ENCODE peak calls at places on chromosomes 13 and 19, in five cellular contexts. One of them, this sample, is unnamed. For H3K4me1, the result is how much of the 10 kb centered on the place peaks cover.

GRCh38 chr13:98565726-98566577 is 11.0 kb downstream of the STK24 start:
- DNase-seq in psoas muscle: peak
- DNase-seq in cardiac muscle cell: peak
- DNase-seq in naive thymus-derived CD4-positive, alpha-beta T cell: no peak
- DNase-seq in endothelial cell of umbilical vein: peak
- DNase-seq in this sample: no peak

GRCh38 chr13:113848431-113849260 is 15.2 kb downstream of the GAS6 start:
- DNase-seq in psoas muscle: no peak
- DNase-seq in cardiac muscle cell: no peak
- DNase-seq in naive thymus-derived CD4-positive, alpha-beta T cell: no peak
- DNase-seq in endothelial cell of umbilical vein: no peak
- DNase-seq in this sample: no peak

GRCh38 chr19:6866646-6867255 is 20.6 kb upstream of the ADGRE1 start:
- DNase-seq in psoas muscle: no peak
- DNase-seq in cardiac muscle cell: no peak
- DNase-seq in naive thymus-derived CD4-positive, alpha-beta T cell: no peak
- DNase-seq in endothelial cell of umbilical vein: no peak
- DNase-seq in this sample: no peak

GRCh38 chr13:50396001-50396400 is 380.8 kb downstream of the KCNRG start:
- DNase-seq in psoas muscle: no peak
- DNase-seq in cardiac muscle cell: no peak
- DNase-seq in naive thymus-derived CD4-positive, alpha-beta T cell: no peak
- DNase-seq in endothelial cell of umbilical vein: no peak
- DNase-seq in this sample: no peak

GRCh38 chr13:26310003-26310402 is 56.1 kb downstream of the CDK8 start:
- DNase-seq in psoas muscle: no peak
- DNase-seq in cardiac muscle cell: no peak
- DNase-seq in naive thymus-derived CD4-positive, alpha-beta T cell: no peak
- DNase-seq in endothelial cell of umbilical vein: no peak
- DNase-seq in this sample: no peak

GRCh38 chr13:60591348-60591747 is 194.3 kb downstream of the TDRD3 start:
- DNase-seq in psoas muscle: no peak
- DNase-seq in cardiac muscle cell: peak
- DNase-seq in naive thymus-derived CD4-positive, alpha-beta T cell: no peak
- DNase-seq in endothelial cell of umbilical vein: no peak
- DNase-seq in this sample: no peak

GRCh38 chr13:84896128-84896527 is 903.1 kb downstream of the SLITRK6 start:
- DNase-seq in psoas muscle: no peak
- DNase-seq in cardiac muscle cell: peak
- DNase-seq in naive thymus-derived CD4-positive, alpha-beta T cell: peak
- DNase-seq in endothelial cell of umbilical vein: peak
- DNase-seq in this sample: no peak

GRCh38 chr13:113537909-113538688 is 46.5 kb upstream of the TFDP1 start:
- DNase-seq in psoas muscle: no peak
- DNase-seq in cardiac muscle cell: no peak
- DNase-seq in naive thymus-derived CD4-positive, alpha-beta T cell: no peak
- DNase-seq in endothelial cell of umbilical vein: no peak
- DNase-seq in this sample: no peak

GRCh38 chr13:103371271-103371670 is 305.1 kb upstream of the SLC10A2 start:
- DNase-seq in psoas muscle: no peak
- DNase-seq in cardiac muscle cell: no peak
- DNase-seq in naive thymus-derived CD4-positive, alpha-beta T cell: no peak
- DNase-seq in endothelial cell of umbilical vein: no peak
- DNase-seq in this sample: no peak

GRCh38 chr13:102693781-102694180 is 1.1 kb downstream of the METTL21C start:
- DNase-seq in psoas muscle: no peak
- DNase-seq in cardiac muscle cell: no peak
- DNase-seq in naive thymus-derived CD4-positive, alpha-beta T cell: no peak
- DNase-seq in endothelial cell of umbilical vein: peak
- DNase-seq in this sample: no peak

GRCh38 chr19:342801-343421 is 1.7 kb downstream of the MIER2 start:
- DNase-seq in psoas muscle: peak
- DNase-seq in cardiac muscle cell: peak
- DNase-seq in naive thymus-derived CD4-positive, alpha-beta T cell: no peak
- DNase-seq in endothelial cell of umbilical vein: peak
- DNase-seq in this sample: no peak

GRCh38 chr13:30906411-30906990 is 430 bp downstream of the MEDAG start:
- DNase-seq in psoas muscle: no peak
- DNase-seq in cardiac muscle cell: peak
- DNase-seq in naive thymus-derived CD4-positive, alpha-beta T cell: no peak
- DNase-seq in endothelial cell of umbilical vein: peak
- DNase-seq in this sample: no peak

GRCh38 chr13:110137677-110138008 is 169.3 kb downstream of the COL4A1 start:
- DNase-seq in psoas muscle: peak
- DNase-seq in cardiac muscle cell: peak
- DNase-seq in naive thymus-derived CD4-positive, alpha-beta T cell: no peak
- DNase-seq in endothelial cell of umbilical vein: no peak
- DNase-seq in this sample: no peak

GRCh38 chr19:18294467-18294864 is 13.0 kb upstream of the JUND start:
- DNase-seq in psoas muscle: peak
- DNase-seq in cardiac muscle cell: no peak
- DNase-seq in naive thymus-derived CD4-positive, alpha-beta T cell: peak
- DNase-seq in endothelial cell of umbilical vein: no peak
- DNase-seq in this sample: peak

GRCh38 chr13:60335531-60335930 is 61.5 kb upstream of the TDRD3 start:
- DNase-seq in psoas muscle: no peak
- DNase-seq in cardiac muscle cell: peak
- DNase-seq in naive thymus-derived CD4-positive, alpha-beta T cell: no peak
- DNase-seq in endothelial cell of umbilical vein: peak
- DNase-seq in this sample: peak

GRCh38 chr13:44779085-44779484 is 203.0 kb upstream of the TSC22D1 start:
- DNase-seq in psoas muscle: no peak
- DNase-seq in cardiac muscle cell: no peak
- DNase-seq in naive thymus-derived CD4-positive, alpha-beta T cell: no peak
- DNase-seq in endothelial cell of umbilical vein: no peak
- DNase-seq in this sample: no peak

GRCh38 chr19:45638930-45639729 is at the start of gene EML2:
- DNase-seq in psoas muscle: peak
- DNase-seq in cardiac muscle cell: peak
- DNase-seq in naive thymus-derived CD4-positive, alpha-beta T cell: peak
- DNase-seq in endothelial cell of umbilical vein: peak
- DNase-seq in this sample: peak
- H3K4me1 ChIP-seq in psoas muscle: under half
- H3K4me1 ChIP-seq in cardiac muscle cell: under half
- H3K4me1 ChIP-seq in naive thymus-derived CD4-positive, alpha-beta T cell: under half
- H3K4me1 ChIP-seq in endothelial cell of umbilical vein: under half
- H3K4me1 ChIP-seq in this sample: under half

DNA sequence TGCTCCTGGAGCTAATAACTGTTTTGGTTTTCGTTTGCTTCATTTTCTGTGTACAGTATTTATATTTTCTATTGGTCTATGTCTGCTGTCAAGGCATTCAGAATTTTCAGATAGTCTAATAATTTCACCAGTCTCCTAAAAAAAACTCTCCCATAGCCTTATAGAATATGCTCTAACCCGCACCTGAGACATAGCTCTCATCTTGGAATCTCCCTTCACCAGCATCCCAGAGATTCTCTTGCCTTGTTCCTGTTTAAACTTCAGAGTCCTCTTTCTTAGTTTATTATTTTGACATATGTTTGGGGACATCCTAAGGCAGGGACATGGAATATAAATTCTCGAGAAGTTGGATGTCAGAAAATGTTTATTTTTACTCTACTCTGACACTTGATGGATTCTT is 58.3 kb upstream of the MED4 start:
- DNase-seq in psoas muscle: no peak
- DNase-seq in cardiac muscle cell: no peak
- DNase-seq in naive thymus-derived CD4-positive, alpha-beta T cell: no peak
- DNase-seq in endothelial cell of umbilical vein: no peak
- DNase-seq in this sample: no peak
- H3K4me1 ChIP-seq in psoas muscle: under half
- H3K4me1 ChIP-seq in cardiac muscle cell: under half
- H3K4me1 ChIP-seq in naive thymus-derived CD4-positive, alpha-beta T cell: half or more
- H3K4me1 ChIP-seq in endothelial cell of umbilical vein: under half
- H3K4me1 ChIP-seq in this sample: half or more

DNA sequence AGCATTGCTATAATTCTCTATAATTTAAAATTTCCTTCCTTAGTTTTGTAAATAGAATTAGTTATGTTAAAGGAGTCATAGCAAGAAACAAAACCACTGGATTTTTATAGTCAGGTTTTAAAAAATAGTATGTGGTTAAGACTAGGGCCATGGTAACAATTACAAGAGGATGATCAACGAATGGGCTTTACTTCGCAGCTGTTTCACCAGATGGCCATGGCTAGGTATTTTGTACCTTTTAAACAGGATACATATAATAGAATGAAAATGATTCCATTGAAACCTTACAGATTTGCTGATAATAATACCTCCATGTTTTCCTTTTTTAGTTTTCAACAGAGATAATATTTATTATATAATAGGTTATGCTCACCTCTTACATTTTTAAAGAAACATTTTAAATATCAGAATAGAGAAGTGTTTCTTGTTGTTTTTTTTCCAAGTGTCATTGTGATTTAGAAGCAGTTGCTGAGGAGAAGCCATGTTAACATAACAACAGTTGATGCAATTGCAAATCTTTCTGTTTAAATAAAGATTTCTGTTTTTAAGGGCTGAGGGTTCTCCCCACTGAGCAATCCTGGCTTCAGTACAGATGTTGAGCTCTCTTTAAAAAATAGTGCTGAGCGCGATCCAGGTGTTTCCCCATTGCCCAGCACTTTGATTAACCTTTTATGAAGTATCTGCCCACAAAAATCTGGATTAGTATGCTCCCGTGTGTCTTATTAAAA is 205.2 kb downstream of the HS6ST3 start:
- DNase-seq in psoas muscle: no peak
- DNase-seq in cardiac muscle cell: no peak
- DNase-seq in naive thymus-derived CD4-positive, alpha-beta T cell: no peak
- DNase-seq in endothelial cell of umbilical vein: no peak
- DNase-seq in this sample: no peak
- H3K4me1 ChIP-seq in psoas muscle: under half
- H3K4me1 ChIP-seq in cardiac muscle cell: under half
- H3K4me1 ChIP-seq in naive thymus-derived CD4-positive, alpha-beta T cell: under half
- H3K4me1 ChIP-seq in endothelial cell of umbilical vein: under half
- H3K4me1 ChIP-seq in this sample: under half

DNA sequence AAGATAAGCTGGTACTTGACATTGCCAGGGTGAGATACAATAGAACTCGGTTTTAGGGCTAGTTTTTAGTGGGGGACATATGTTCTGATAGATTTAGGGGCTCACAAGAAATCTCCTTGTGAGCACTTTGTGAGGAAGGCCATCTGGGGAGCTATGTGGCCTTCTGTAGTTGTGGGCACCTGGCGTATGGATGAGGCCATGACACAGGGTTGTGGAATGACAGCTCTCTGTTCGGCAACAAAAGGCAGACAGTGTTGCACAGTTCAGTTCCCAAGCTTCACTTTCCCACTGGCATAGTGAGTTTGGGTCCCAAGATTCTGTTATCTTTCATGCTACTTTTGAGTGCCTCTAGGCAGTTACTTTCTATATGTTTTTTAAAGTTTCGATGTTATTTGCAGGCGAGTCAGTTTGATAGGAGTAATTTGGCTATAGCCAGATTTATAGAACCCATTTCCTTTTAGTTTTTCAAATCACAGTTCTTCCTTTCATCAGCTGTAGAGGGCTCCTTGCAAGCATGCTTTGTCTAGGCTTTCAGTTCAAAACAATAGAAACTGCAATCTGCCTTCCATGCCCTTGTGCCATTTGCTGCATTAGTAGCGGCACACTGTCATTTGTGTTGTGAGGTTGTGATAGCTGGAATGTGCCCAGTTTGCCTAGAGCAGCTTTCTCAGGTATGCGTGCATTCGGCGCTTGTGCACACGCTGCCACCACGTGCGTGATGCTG is 70.6 kb upstream of the TEX29 start:
- DNase-seq in psoas muscle: no peak
- DNase-seq in cardiac muscle cell: no peak
- DNase-seq in naive thymus-derived CD4-positive, alpha-beta T cell: no peak
- DNase-seq in endothelial cell of umbilical vein: no peak
- DNase-seq in this sample: no peak
- H3K4me1 ChIP-seq in psoas muscle: half or more
- H3K4me1 ChIP-seq in cardiac muscle cell: under half
- H3K4me1 ChIP-seq in naive thymus-derived CD4-positive, alpha-beta T cell: under half
- H3K4me1 ChIP-seq in endothelial cell of umbilical vein: under half
- H3K4me1 ChIP-seq in this sample: under half

DNA sequence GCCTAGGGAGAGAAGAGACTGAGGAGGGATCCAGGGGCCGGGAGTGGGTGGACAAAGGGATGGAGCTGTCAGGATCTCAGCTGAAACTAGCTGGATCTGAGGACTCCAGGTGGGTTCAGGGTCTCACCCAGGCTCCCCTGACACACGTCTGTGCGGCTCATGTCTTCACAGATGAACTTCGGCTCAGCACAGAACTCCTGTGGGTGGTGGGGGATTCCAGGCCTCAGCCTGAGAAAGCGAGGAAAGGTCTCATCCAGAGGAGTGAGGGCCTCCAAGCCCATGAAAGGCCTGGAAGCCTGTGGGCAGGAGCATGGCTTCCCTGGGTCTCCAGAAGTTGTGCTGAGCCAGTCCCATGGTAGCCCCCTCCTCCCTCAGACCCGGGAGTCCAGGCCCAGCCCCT is 1.4 kb downstream of the CAPN12 start:
- DNase-seq in psoas muscle: no peak
- DNase-seq in cardiac muscle cell: no peak
- DNase-seq in naive thymus-derived CD4-positive, alpha-beta T cell: no peak
- DNase-seq in endothelial cell of umbilical vein: no peak
- DNase-seq in this sample: no peak
- H3K4me1 ChIP-seq in psoas muscle: under half
- H3K4me1 ChIP-seq in cardiac muscle cell: under half
- H3K4me1 ChIP-seq in naive thymus-derived CD4-positive, alpha-beta T cell: under half
- H3K4me1 ChIP-seq in endothelial cell of umbilical vein: under half
- H3K4me1 ChIP-seq in this sample: under half